ENCODE peak calls at places on chromosomes 7 and 10, in eight cellular contexts. One of them, this sample, is unnamed.
A peak's percentile ranks its signal among the peaks of the same experiment; 100 is the strongest.

GRCh38 chr10:132183046-132183445 is 3.7 kb upstream of the DPYSL4 start:
- DNase-seq in NCI-H146: peak; percentile 7
- DNase-seq in HuH-7: peak; percentile 82
- DNase-seq in GM20000: no peak
- DNase-seq in cardiac fibroblast: no peak
- DNase-seq in AG08395: no peak
- DNase-seq in central memory CD4-positive, alpha-beta T cell: no peak
- DNase-seq in stimulated activated CD4-positive, alpha-beta T cell treated with anti-CD3 and anti-CD28 coated beads, Interleukin-1b, Interleukin-23, amount 100 ng/mL, for 24 hours: no peak
- DNase-seq in this sample: no peak

GRCh38 chr7:2939193-2939885 is 95.2 kb upstream of the GNA12 start:
- DNase-seq in cardiac fibroblast: no peak
- DNase-seq in central memory CD4-positive, alpha-beta T cell: no peak
- DNase-seq in GM20000: no peak
- DNase-seq in NCI-H146: no peak
- DNase-seq in AG08395: no peak
- DNase-seq in stimulated activated CD4-positive, alpha-beta T cell treated with anti-CD3 and anti-CD28 coated beads, Interleukin-1b, Interleukin-23, amount 100 ng/mL, for 24 hours: no peak
- DNase-seq in HuH-7: no peak
- DNase-seq in this sample: no peak

GRCh38 chr10:114876169-114876568 is 54.6 kb downstream of the FHIP2A start:
- DNase-seq in NCI-H146: no peak
- DNase-seq in central memory CD4-positive, alpha-beta T cell: no peak
- DNase-seq in cardiac fibroblast: no peak
- DNase-seq in stimulated activated CD4-positive, alpha-beta T cell treated with anti-CD3 and anti-CD28 coated beads, Interleukin-1b, Interleukin-23, amount 100 ng/mL, for 24 hours: no peak
- DNase-seq in HuH-7: peak; percentile 23
- DNase-seq in GM20000: no peak
- DNase-seq in AG08395: no peak
- DNase-seq in this sample: no peak

GRCh38 chr10:133094866-133095265 is 7.1 kb downstream of the ADGRA1 start:
- DNase-seq in central memory CD4-positive, alpha-beta T cell: no peak
- DNase-seq in cardiac fibroblast: no peak
- DNase-seq in NCI-H146: no peak
- DNase-seq in HuH-7: no peak
- DNase-seq in AG08395: no peak
- DNase-seq in stimulated activated CD4-positive, alpha-beta T cell treated with anti-CD3 and anti-CD28 coated beads, Interleukin-1b, Interleukin-23, amount 100 ng/mL, for 24 hours: no peak
- DNase-seq in GM20000: no peak
- DNase-seq in this sample: no peak

GRCh38 chr7:50791921-50792341 is 9.2 kb upstream of the GRB10 start:
- DNase-seq in central memory CD4-positive, alpha-beta T cell: no peak
- DNase-seq in NCI-H146: no peak
- DNase-seq in HuH-7: no peak
- DNase-seq in GM20000: no peak
- DNase-seq in stimulated activated CD4-positive, alpha-beta T cell treated with anti-CD3 and anti-CD28 coated beads, Interleukin-1b, Interleukin-23, amount 100 ng/mL, for 24 hours: no peak
- DNase-seq in AG08395: peak; percentile 39
- DNase-seq in cardiac fibroblast: peak; percentile 70
- DNase-seq in this sample: peak; percentile 35

GRCh38 chr7:26784118-26784517 is 80.3 kb downstream of the SKAP2 start:
- DNase-seq in GM20000: no peak
- DNase-seq in NCI-H146: no peak
- DNase-seq in cardiac fibroblast: no peak
- DNase-seq in HuH-7: no peak
- DNase-seq in stimulated activated CD4-positive, alpha-beta T cell treated with anti-CD3 and anti-CD28 coated beads, Interleukin-1b, Interleukin-23, amount 100 ng/mL, for 24 hours: no peak
- DNase-seq in AG08395: no peak
- DNase-seq in central memory CD4-positive, alpha-beta T cell: no peak
- DNase-seq in this sample: no peak

GRCh38 chr10:79383974-79384606 is 36.8 kb downstream of the PPIF start:
- DNase-seq in stimulated activated CD4-positive, alpha-beta T cell treated with anti-CD3 and anti-CD28 coated beads, Interleukin-1b, Interleukin-23, amount 100 ng/mL, for 24 hours: no peak
- DNase-seq in GM20000: peak; percentile 6
- DNase-seq in HuH-7: no peak
- DNase-seq in central memory CD4-positive, alpha-beta T cell: no peak
- DNase-seq in cardiac fibroblast: no peak
- DNase-seq in NCI-H146: no peak
- DNase-seq in AG08395: no peak
- DNase-seq in this sample: no peak

GRCh38 chr10:33265621-33266020 is 68.8 kb downstream of the NRP1 start:
- DNase-seq in NCI-H146: no peak
- DNase-seq in cardiac fibroblast: no peak
- DNase-seq in GM20000: no peak
- DNase-seq in AG08395: no peak
- DNase-seq in central memory CD4-positive, alpha-beta T cell: no peak
- DNase-seq in stimulated activated CD4-positive, alpha-beta T cell treated with anti-CD3 and anti-CD28 coated beads, Interleukin-1b, Interleukin-23, amount 100 ng/mL, for 24 hours: peak; percentile 56
- DNase-seq in HuH-7: no peak
- DNase-seq in this sample: no peak

GRCh38 chr10:74824184-74825032 is 2.0 kb upstream of the KAT6B start:
- DNase-seq in GM20000: no peak
- DNase-seq in NCI-H146: peak; percentile 14
- DNase-seq in HuH-7: no peak
- DNase-seq in central memory CD4-positive, alpha-beta T cell: peak; percentile 33
- DNase-seq in AG08395: no peak
- DNase-seq in cardiac fibroblast: peak; percentile 24
- DNase-seq in stimulated activated CD4-positive, alpha-beta T cell treated with anti-CD3 and anti-CD28 coated beads, Interleukin-1b, Interleukin-23, amount 100 ng/mL, for 24 hours: no peak
- DNase-seq in this sample: no peak

GRCh38 chr7:37380831-37381230 is 67.8 kb downstream of the ELMO1 start:
- DNase-seq in stimulated activated CD4-positive, alpha-beta T cell treated with anti-CD3 and anti-CD28 coated beads, Interleukin-1b, Interleukin-23, amount 100 ng/mL, for 24 hours: no peak
- DNase-seq in cardiac fibroblast: no peak
- DNase-seq in HuH-7: no peak
- DNase-seq in AG08395: no peak
- DNase-seq in central memory CD4-positive, alpha-beta T cell: no peak
- DNase-seq in NCI-H146: no peak
- DNase-seq in GM20000: no peak
- DNase-seq in this sample: no peak

GRCh38 chr7:131688738-131689661 is 132.6 kb upstream of the PODXL start:
- DNase-seq in NCI-H146: peak; percentile 53
- DNase-seq in stimulated activated CD4-positive, alpha-beta T cell treated with anti-CD3 and anti-CD28 coated beads, Interleukin-1b, Interleukin-23, amount 100 ng/mL, for 24 hours: peak; percentile 32
- DNase-seq in GM20000: peak; percentile 81
- DNase-seq in HuH-7: peak; percentile 94
- DNase-seq in AG08395: peak; percentile 94
- DNase-seq in cardiac fibroblast: peak; percentile 61
- DNase-seq in central memory CD4-positive, alpha-beta T cell: peak; percentile 17
- DNase-seq in this sample: peak; percentile 89

GRCh38 chr7:22373388-22373787 is 16.4 kb upstream of the RAPGEF5 start:
- DNase-seq in HuH-7: no peak
- DNase-seq in central memory CD4-positive, alpha-beta T cell: no peak
- DNase-seq in NCI-H146: no peak
- DNase-seq in AG08395: no peak
- DNase-seq in cardiac fibroblast: no peak
- DNase-seq in GM20000: no peak
- DNase-seq in stimulated activated CD4-positive, alpha-beta T cell treated with anti-CD3 and anti-CD28 coated beads, Interleukin-1b, Interleukin-23, amount 100 ng/mL, for 24 hours: no peak
- DNase-seq in this sample: no peak

GRCh38 chr10:104581884-104582603 is 59.0 kb upstream of the SORCS3 start:
- DNase-seq in HuH-7: no peak
- DNase-seq in GM20000: no peak
- DNase-seq in NCI-H146: no peak
- DNase-seq in cardiac fibroblast: no peak
- DNase-seq in AG08395: peak; percentile 66
- DNase-seq in central memory CD4-positive, alpha-beta T cell: no peak
- DNase-seq in stimulated activated CD4-positive, alpha-beta T cell treated with anti-CD3 and anti-CD28 coated beads, Interleukin-1b, Interleukin-23, amount 100 ng/mL, for 24 hours: no peak
- DNase-seq in this sample: no peak

GRCh38 chr10:34816067-34817002 is 1.2 kb upstream of the PARD3 start:
- DNase-seq in stimulated activated CD4-positive, alpha-beta T cell treated with anti-CD3 and anti-CD28 coated beads, Interleukin-1b, Interleukin-23, amount 100 ng/mL, for 24 hours: no peak
- DNase-seq in GM20000: peak; percentile 24
- DNase-seq in cardiac fibroblast: peak; percentile 54
- DNase-seq in AG08395: peak; percentile 36
- DNase-seq in HuH-7: peak; percentile 58
- DNase-seq in NCI-H146: peak; percentile 26
- DNase-seq in central memory CD4-positive, alpha-beta T cell: no peak
- DNase-seq in this sample: peak; percentile 44

GRCh38 chr7:8035647-8036518 is 67.3 kb downstream of the GLCCI1 start:
- DNase-seq in GM20000: no peak
- DNase-seq in central memory CD4-positive, alpha-beta T cell: peak; percentile 40
- DNase-seq in AG08395: peak; percentile 27
- DNase-seq in NCI-H146: peak; percentile 26
- DNase-seq in HuH-7: peak; percentile 25
- DNase-seq in cardiac fibroblast: peak; percentile 55
- DNase-seq in stimulated activated CD4-positive, alpha-beta T cell treated with anti-CD3 and anti-CD28 coated beads, Interleukin-1b, Interleukin-23, amount 100 ng/mL, for 24 hours: no peak
- DNase-seq in this sample: peak; percentile 2

GRCh38 chr7:1937252-1937605 is 267.2 kb downstream of the ELFN1 start:
- DNase-seq in GM20000: no peak
- DNase-seq in central memory CD4-positive, alpha-beta T cell: no peak
- DNase-seq in HuH-7: no peak
- DNase-seq in NCI-H146: no peak
- DNase-seq in cardiac fibroblast: no peak
- DNase-seq in AG08395: no peak
- DNase-seq in stimulated activated CD4-positive, alpha-beta T cell treated with anti-CD3 and anti-CD28 coated beads, Interleukin-1b, Interleukin-23, amount 100 ng/mL, for 24 hours: no peak
- DNase-seq in this sample: no peak

GRCh38 chr10:117216611-117217195 is 19.4 kb downstream of the KCNK18 start:
- DNase-seq in cardiac fibroblast: peak; percentile 75
- DNase-seq in HuH-7: peak; percentile 86
- DNase-seq in NCI-H146: peak; percentile 75
- DNase-seq in AG08395: peak; percentile 86
- DNase-seq in stimulated activated CD4-positive, alpha-beta T cell treated with anti-CD3 and anti-CD28 coated beads, Interleukin-1b, Interleukin-23, amount 100 ng/mL, for 24 hours: peak; percentile 49
- DNase-seq in central memory CD4-positive, alpha-beta T cell: peak; percentile 49
- DNase-seq in GM20000: peak; percentile 89
- DNase-seq in this sample: peak; percentile 81

GRCh38 chr7:105611856-105612775 is 30.8 kb upstream of the EFCAB10 start:
- DNase-seq in GM20000: no peak
- DNase-seq in HuH-7: no peak
- DNase-seq in cardiac fibroblast: peak; percentile 40
- DNase-seq in AG08395: no peak
- DNase-seq in central memory CD4-positive, alpha-beta T cell: no peak
- DNase-seq in stimulated activated CD4-positive, alpha-beta T cell treated with anti-CD3 and anti-CD28 coated beads, Interleukin-1b, Interleukin-23, amount 100 ng/mL, for 24 hours: no peak
- DNase-seq in NCI-H146: no peak
- DNase-seq in this sample: no peak

GRCh38 chr7:25964483-25964961 is 187.5 kb upstream of the NFE2L3 start:
- DNase-seq in central memory CD4-positive, alpha-beta T cell: no peak
- DNase-seq in cardiac fibroblast: no peak
- DNase-seq in GM20000: peak; percentile 38
- DNase-seq in stimulated activated CD4-positive, alpha-beta T cell treated with anti-CD3 and anti-CD28 coated beads, Interleukin-1b, Interleukin-23, amount 100 ng/mL, for 24 hours: no peak
- DNase-seq in AG08395: no peak
- DNase-seq in NCI-H146: no peak
- DNase-seq in HuH-7: no peak
- DNase-seq in this sample: no peak

GRCh38 chr10:15175587-15175986 is 7.1 kb upstream of the NMT2 start:
- DNase-seq in HuH-7: no peak
- DNase-seq in GM20000: no peak
- DNase-seq in stimulated activated CD4-positive, alpha-beta T cell treated with anti-CD3 and anti-CD28 coated beads, Interleukin-1b, Interleukin-23, amount 100 ng/mL, for 24 hours: no peak
- DNase-seq in AG08395: no peak
- DNase-seq in NCI-H146: no peak
- DNase-seq in cardiac fibroblast: no peak
- DNase-seq in central memory CD4-positive, alpha-beta T cell: no peak
- DNase-seq in this sample: no peak

GRCh38 chr10:92544296-92544695 is 29.6 kb downstream of the IDE start:
- DNase-seq in GM20000: no peak
- DNase-seq in NCI-H146: no peak
- DNase-seq in cardiac fibroblast: peak; percentile 44
- DNase-seq in stimulated activated CD4-positive, alpha-beta T cell treated with anti-CD3 and anti-CD28 coated beads, Interleukin-1b, Interleukin-23, amount 100 ng/mL, for 24 hours: no peak
- DNase-seq in AG08395: no peak
- DNase-seq in HuH-7: no peak
- DNase-seq in central memory CD4-positive, alpha-beta T cell: peak; percentile 1
- DNase-seq in this sample: no peak

GRCh38 chr7:30912454-30912985 is 867 bp downstream of the AQP1 start:
- DNase-seq in GM20000: no peak
- DNase-seq in stimulated activated CD4-positive, alpha-beta T cell treated with anti-CD3 and anti-CD28 coated beads, Interleukin-1b, Interleukin-23, amount 100 ng/mL, for 24 hours: no peak
- DNase-seq in AG08395: no peak
- DNase-seq in cardiac fibroblast: no peak
- DNase-seq in central memory CD4-positive, alpha-beta T cell: no peak
- DNase-seq in NCI-H146: no peak
- DNase-seq in HuH-7: no peak
- DNase-seq in this sample: no peak

GRCh38 chr7:124764847-124765400 is 668 bp downstream of the GPR37 start:
- DNase-seq in HuH-7: peak; percentile 54
- DNase-seq in stimulated activated CD4-positive, alpha-beta T cell treated with anti-CD3 and anti-CD28 coated beads, Interleukin-1b, Interleukin-23, amount 100 ng/mL, for 24 hours: no peak
- DNase-seq in AG08395: peak; percentile 13
- DNase-seq in central memory CD4-positive, alpha-beta T cell: no peak
- DNase-seq in NCI-H146: no peak
- DNase-seq in cardiac fibroblast: peak; percentile 1
- DNase-seq in GM20000: peak; percentile 66
- DNase-seq in this sample: peak; percentile 39